ENCODE peak calls at places on chromosomes 7 and 10, in four cellular contexts. F is ovary, Y is A549, J is skeletal muscle cell. D is an unnamed sample.

GRCh38 chr7:127253289-127254162 is 785 bp upstream of the GRM8 start:
- DNase-seq in F (peak), Y (peak), J (no peak), D (peak)

GRCh38 chr10:13775786-13776780 is 189.3 kb downstream of the PRPF18 start:
- DNase-seq in F (no peak), Y (no peak), J (peak), D (no peak)

GRCh38 chr7:41702635-41703371 is at the start of gene INHBA:
- DNase-seq in F (no peak), Y (peak), J (peak), D (no peak)

GRCh38 chr10:50382576-50383023 is 131.3 kb upstream of the ASAH2 start:
- DNase-seq in F (no peak), Y (no peak), J (no peak), D (no peak)

GRCh38 chr7:29320577-29320976 is 126.0 kb downstream of the CHN2 start:
- DNase-seq in F (no peak), Y (no peak), J (no peak), D (no peak)

GRCh38 chr10:132690821-132691610 is 94.9 kb downstream of the NKX6-2 start:
- DNase-seq in F (peak), Y (no peak), J (no peak), D (no peak)

GRCh38 chr7:74581916-74582440 is 75.5 kb upstream of the GTF2I start:
- DNase-seq in F (no peak), Y (no peak), J (no peak), D (no peak)

GRCh38 chr10:110711382-110711781 is 67.2 kb downstream of the RBM20 start:
- DNase-seq in F (no peak), Y (no peak), J (no peak), D (no peak)

GRCh38 chr10:4825868-4826787 is at the start of gene AKR1E2:
- DNase-seq in F (peak), Y (peak), J (peak), D (peak)

GRCh38 chr10:120229641-120230040 is 227.4 kb upstream of the PLPP4 start:
- DNase-seq in F (no peak), Y (no peak), J (no peak), D (no peak)

D was measured in dermis microvascular lymphatic vessel endothelial cell.